ENCODE peak calls at places on chromosomes 3 and 15, in eight cellular contexts. F, O, Y, L, X, E, U and W are unnamed samples.

GRCh38 chr3:157119369-157119951 is 40.5 kb downstream of the CCNL1 start:
- DNase-seq in F (no peak), O (no peak), Y (no peak), L (no peak), X (no peak), E (no peak), U (no peak), W (no peak)

GRCh38 chr3:157650191-157650590 is 147.0 kb upstream of the VEPH1 start:
- DNase-seq in F (no peak), O (no peak), Y (no peak), L (no peak), X (no peak), E (no peak), U (no peak), W (no peak)

GRCh38 chr3:71640549-71640948 is 57.0 kb upstream of the FOXP1 start:
- DNase-seq in F (no peak), O (no peak), Y (no peak), L (no peak), X (no peak), E (no peak), U (no peak), W (no peak)

GRCh38 chr3:57983734-57984518 is 24.3 kb upstream of the FLNB start:
- DNase-seq in F (peak), O (no peak), Y (peak), L (peak), X (no peak), E (peak), U (no peak), W (no peak)

GRCh38 chr15:70466895-70467529 is 296.3 kb downstream of the UACA start:
- DNase-seq in F (peak), O (peak), Y (peak), L (peak), X (no peak), E (peak), U (peak), W (no peak)

GRCh38 chr3:169323580-169324453 is 339.7 kb downstream of the MECOM start:
- DNase-seq in F (peak), O (no peak), Y (no peak), L (peak), X (no peak), E (no peak), U (no peak), W (no peak)

GRCh38 chr3:38334142-38334541 is 12.4 kb upstream of the XYLB start:
- DNase-seq in F (no peak), O (no peak), Y (no peak), L (no peak), X (no peak), E (no peak), U (no peak), W (no peak)

GRCh38 chr15:29098652-29099051 is 171.0 kb downstream of the NSMCE3 start:
- DNase-seq in F (no peak), O (no peak), Y (no peak), L (no peak), X (no peak), E (no peak), U (no peak), W (no peak)

GRCh38 chr3:150091626-150092025 is 120.9 kb upstream of the PFN2 start:
- DNase-seq in F (no peak), O (no peak), Y (no peak), L (no peak), X (no peak), E (no peak), U (no peak), W (no peak)

GRCh38 chr3:111968319-111969059 is 10.3 kb upstream of the ABHD10 start:
- DNase-seq in F (no peak), O (no peak), Y (no peak), L (no peak), X (no peak), E (no peak), U (no peak), W (no peak)

GRCh38 chr3:71601811-71602210 is 18.3 kb upstream of the FOXP1 start:
- DNase-seq in F (no peak), O (no peak), Y (no peak), L (no peak), X (no peak), E (no peak), U (no peak), W (no peak)

GRCh38 chr3:153029350-153029749 is 132.7 kb upstream of the RAP2B start:
- DNase-seq in F (peak), O (no peak), Y (no peak), L (peak), X (no peak), E (no peak), U (no peak), W (no peak)

GRCh38 chr3:108099203-108099602 is 8.4 kb upstream of the CD47 start:
- DNase-seq in F (no peak), O (no peak), Y (peak), L (no peak), X (no peak), E (no peak), U (no peak), W (no peak)

GRCh38 chr3:114121996-114122709 is 56.7 kb downstream of the DRD3 start:
- DNase-seq in F (no peak), O (no peak), Y (no peak), L (peak), X (no peak), E (no peak), U (no peak), W (no peak)

GRCh38 chr15:33309602-33310276 is 1.0 kb upstream of the RYR3 start:
- DNase-seq in F (no peak), O (peak), Y (peak), L (peak), X (no peak), E (no peak), U (no peak), W (no peak)
- TF ChIP-seq CTCF in F (peak), O (peak), Y (no peak), L (no peak), X (no peak), E (no peak), U (no peak), W (no peak)

GRCh38 chr3:134126153-134126552 is 96.4 kb upstream of the SLCO2A1 start:
- DNase-seq in F (no peak), O (no peak), Y (no peak), L (peak), X (no peak), E (no peak), U (no peak), W (no peak)
- TF ChIP-seq CTCF in F (no peak), O (no peak), Y (no peak), L (peak), X (no peak), E (no peak), U (no peak), W (no peak)

GRCh38 chr3:69442771-69443197 is 56.9 kb upstream of the FRMD4B start:
- DNase-seq in F (no peak), O (no peak), Y (no peak), L (no peak), X (no peak), E (no peak), U (no peak), W (no peak)
- TF ChIP-seq CTCF in F (no peak), O (no peak), Y (no peak), L (no peak), X (no peak), E (no peak), U (no peak), W (no peak)

DNA sequence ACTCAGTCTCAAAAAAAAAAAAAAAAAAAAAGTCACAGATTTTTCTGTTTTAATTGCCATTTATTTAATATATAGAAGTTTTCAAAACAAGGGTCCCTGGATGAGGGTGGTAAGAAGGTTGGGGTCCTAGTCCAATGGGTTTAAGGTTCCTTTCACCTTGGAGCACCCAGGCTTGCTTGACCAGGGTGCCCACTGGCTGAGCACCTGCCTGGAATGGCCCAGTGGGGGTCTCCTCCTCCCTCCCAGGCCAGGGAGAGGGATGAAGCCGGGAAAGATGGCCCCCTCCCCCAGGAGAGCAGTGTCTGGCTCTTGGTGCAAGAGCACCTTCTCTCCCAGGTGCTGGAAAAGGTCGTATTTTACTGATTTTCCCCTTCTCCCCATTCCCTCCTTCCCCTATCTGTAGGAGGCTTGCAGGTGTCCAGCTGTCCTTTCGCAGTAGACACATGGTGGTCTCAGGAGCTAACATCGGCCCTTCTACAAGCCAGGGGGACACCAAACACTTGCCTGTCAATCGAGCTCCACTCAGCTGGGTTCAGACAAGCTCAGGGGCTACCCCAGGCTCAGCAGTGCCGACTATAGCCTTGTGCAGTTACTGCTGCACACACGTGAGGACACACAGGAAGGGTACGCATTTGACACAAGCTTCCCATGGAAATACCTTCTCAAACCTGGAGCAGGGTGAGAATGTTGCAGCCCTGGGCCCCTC is 112.3 kb upstream of the KLF13 start:
- DNase-seq in F (no peak), O (no peak), Y (no peak), L (no peak), X (no peak), E (no peak), U (no peak), W (no peak)
- TF ChIP-seq CTCF in F (no peak), O (no peak), Y (no peak), L (no peak), X (no peak), E (no peak), U (no peak), W (no peak)

GRCh38 chr15:80301472-80301871 is 49.5 kb upstream of the CTXND1 start:
- DNase-seq in F (no peak), O (no peak), Y (no peak), L (no peak), X (no peak), E (no peak), U (no peak), W (no peak)
- TF ChIP-seq CTCF in F (no peak), O (no peak), Y (no peak), L (no peak), X (no peak), E (no peak), U (no peak), W (no peak)

DNA sequence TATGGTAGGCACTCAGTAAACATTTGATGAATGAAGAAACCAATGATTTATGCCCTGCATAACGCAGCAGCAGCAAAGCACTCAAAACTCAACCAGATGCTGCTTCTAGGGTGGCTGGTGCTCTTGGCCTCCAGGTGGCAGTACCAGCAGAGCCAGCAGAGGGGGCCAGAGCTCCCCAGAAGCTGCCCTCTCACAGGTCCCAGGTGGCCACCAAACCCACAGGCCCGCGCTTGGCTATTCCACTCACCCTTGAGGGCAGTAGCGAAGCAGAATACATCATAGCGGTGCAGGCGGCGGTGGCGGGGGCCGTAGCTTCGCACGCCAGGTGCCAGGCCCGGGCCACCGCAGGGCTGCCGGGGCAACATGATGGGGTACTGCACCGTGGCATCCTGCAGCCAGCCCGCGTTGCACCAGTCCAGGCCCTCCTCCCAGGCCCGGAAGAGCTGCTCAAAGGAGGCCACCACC is 16.6 kb downstream of the HAPLN3 start:
- DNase-seq in F (peak), O (peak), Y (peak), L (peak), X (no peak), E (peak), U (no peak), W (no peak)
- TF ChIP-seq CTCF in F (peak), O (peak), Y (peak), L (peak), X (no peak), E (peak), U (no peak), W (no peak)

DNA sequence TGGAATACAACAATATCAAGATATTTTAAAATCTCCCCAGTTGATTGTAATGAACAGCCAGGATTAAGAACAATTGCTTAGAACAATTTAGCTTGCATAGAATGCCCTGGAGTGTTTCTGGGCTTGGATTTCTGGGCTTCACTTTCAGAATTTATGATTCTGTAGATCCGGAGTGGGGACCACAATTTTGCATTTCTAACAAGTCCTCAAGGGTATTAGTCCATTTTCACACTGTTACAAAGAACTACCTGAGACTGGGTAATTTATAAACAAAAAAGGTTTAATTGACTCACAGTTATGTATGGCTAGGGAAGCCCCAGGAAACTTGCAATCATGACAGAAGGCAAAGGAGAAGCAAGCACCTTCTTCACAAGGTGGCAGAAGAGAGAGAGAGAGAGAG is 54.3 kb upstream of the MYRIP start:
- DNase-seq in F (no peak), O (no peak), Y (no peak), L (no peak), X (no peak), E (no peak), U (no peak), W (no peak)
- TF ChIP-seq CTCF in F (no peak), O (no peak), Y (no peak), L (no peak), X (no peak), E (no peak), U (no peak), W (no peak)